ENCODE peak calls at places on chromosomes 6 and 20, in four cellular contexts. Y is nephron progenitor cell, U is dorsolateral prefrontal cortex, Q is HCT116. V is an unnamed sample.

GRCh38 chr20:61115627-61116026 is 136.4 kb upstream of the CDH4 start:
- DNase-seq in Y (no peak), U (no peak), Q (no peak), V (no peak)

GRCh38 chr6:84657486-84657885 is 106.9 kb downstream of the TBX18 start:
- DNase-seq in Y (no peak), U (no peak), Q (no peak), V (no peak)

GRCh38 chr6:82467338-82467737 is 103.7 kb downstream of the TPBG start:
- DNase-seq in Y (no peak), U (no peak), Q (no peak), V (no peak)

GRCh38 chr6:10720229-10720959 is 2.5 kb upstream of the TMEM14C start:
- DNase-seq in Y (no peak), U (peak), Q (no peak), V (peak)

GRCh38 chr20:16518068-16518783 is 55.0 kb downstream of the KIF16B start:
- DNase-seq in Y (peak), U (no peak), Q (peak), V (peak)

GRCh38 chr6:17710331-17710730 is 3.6 kb upstream of the NUP153 start:
- DNase-seq in Y (no peak), U (no peak), Q (no peak), V (no peak)

GRCh38 chr6:142884214-142885035 is 60.6 kb downstream of the HIVEP2 start:
- DNase-seq in Y (no peak), U (no peak), Q (no peak), V (no peak)

GRCh38 chr6:128208078-128208477 is 307.2 kb upstream of the THEMIS start:
- DNase-seq in Y (no peak), U (no peak), Q (no peak), V (no peak)

GRCh38 chr20:4465855-4466545 is 255.7 kb upstream of the PRND start:
- DNase-seq in Y (no peak), U (no peak), Q (no peak), V (no peak)

GRCh38 chr20:5316188-5317158 is at the start of gene PROKR2:
- DNase-seq in Y (peak), U (peak), Q (no peak), V (peak)

GRCh38 chr6:150599199-150600002 is at the start of gene PLEKHG1:
- DNase-seq in Y (peak), U (peak), Q (peak), V (peak)

GRCh38 chr6:135722679-135723078 is 128.8 kb upstream of the PDE7B start:
- DNase-seq in Y (no peak), U (no peak), Q (peak), V (peak)

GRCh38 chr6:32779036-32779435 is 15.7 kb upstream of the HLA-DQB2 start:
- DNase-seq in Y (no peak), U (no peak), Q (no peak), V (no peak)

GRCh38 chr6:98769546-98769945 is 64.8 kb upstream of the POU3F2 start:
- DNase-seq in Y (no peak), U (no peak), Q (peak), V (peak)

GRCh38 chr6:21494505-21494904 is 99.0 kb upstream of the SOX4 start:
- DNase-seq in Y (no peak), U (no peak), Q (no peak), V (no peak)

GRCh38 chr20:49207071-49207470 is 12.1 kb upstream of the DDX27 start:
- DNase-seq in Y (no peak), U (no peak), Q (no peak), V (peak)

GRCh38 chr6:157374889-157375443 is 6.0 kb upstream of the ZDHHC14 start:
- DNase-seq in Y (no peak), U (no peak), Q (peak), V (no peak)

GRCh38 chr6:40340957-40341356 is 246.2 kb downstream of the LRFN2 start:
- DNase-seq in Y (no peak), U (no peak), Q (no peak), V (no peak)

GRCh38 chr6:8080338-8081151 is 16.4 kb upstream of the BLOC1S5 start:
- DNase-seq in Y (no peak), U (no peak), Q (no peak), V (no peak)

GRCh38 chr6:35011096-35012041 is 122.3 kb downstream of the ANKS1A start:
- DNase-seq in Y (no peak), U (no peak), Q (no peak), V (peak)

GRCh38 chr6:110359554-110359953 is 1.4 kb upstream of the METTL24 start:
- DNase-seq in Y (no peak), U (no peak), Q (no peak), V (no peak)

GRCh38 chr6:134935076-134935475 is 14.8 kb downstream of the ALDH8A1 start:
- DNase-seq in Y (no peak), U (no peak), Q (no peak), V (no peak)

GRCh38 chr6:148999921-149000589 is 253.2 kb downstream of the UST start:
- DNase-seq in Y (no peak), U (no peak), Q (no peak), V (peak)

GRCh38 chr6:170113141-170113540 is 177.7 kb downstream of the DLL1 start:
- DNase-seq in Y (no peak), U (no peak), Q (no peak), V (no peak)

GRCh38 chr20:17910828-17911294 is 57.7 kb downstream of the SNX5 start:
- DNase-seq in Y (no peak), U (no peak), Q (no peak), V (peak)

GRCh38 chr20:33130553-33130952 is 37.4 kb upstream of the BPIFA2 start:
- DNase-seq in Y (no peak), U (no peak), Q (no peak), V (no peak)

GRCh38 chr6:43188426-43188825 is 6.4 kb downstream of the CUL9 start:
- DNase-seq in Y (no peak), U (no peak), Q (no peak), V (no peak)

GRCh38 chr20:34017610-34018009 is 23.9 kb downstream of the RALY start:
- DNase-seq in Y (no peak), U (no peak), Q (no peak), V (no peak)

GRCh38 chr20:20624914-20625313 is 87.5 kb downstream of the RALGAPA2 start:
- DNase-seq in Y (no peak), U (no peak), Q (no peak), V (no peak)

GRCh38 chr20:5729348-5729747 is 20.9 kb upstream of the SHLD1 start:
- DNase-seq in Y (no peak), U (no peak), Q (no peak), V (no peak)

GRCh38 chr20:59580991-59581401 is 23.3 kb upstream of the PHACTR3 start:
- DNase-seq in Y (no peak), U (peak), Q (no peak), V (no peak)

GRCh38 chr6:149701699-149702098 is 16.2 kb downstream of the LATS1 start:
- DNase-seq in Y (no peak), U (no peak), Q (no peak), V (no peak)

GRCh38 chr20:45138451-45139300 is 14.4 kb upstream of the WFDC12 start:
- DNase-seq in Y (peak), U (no peak), Q (peak), V (peak)

GRCh38 chr20:57941572-57942381 is 232.0 kb upstream of the PMEPA1 start:
- DNase-seq in Y (peak), U (no peak), Q (no peak), V (no peak)

GRCh38 chr20:3616250-3616649 is 46.9 kb downstream of the GFRA4 start:
- DNase-seq in Y (no peak), U (no peak), Q (no peak), V (no peak)

GRCh38 chr20:16671753-16672152 is 58.1 kb upstream of the SNRPB2 start:
- DNase-seq in Y (no peak), U (no peak), Q (no peak), V (no peak)

GRCh38 chr20:57883761-57884160 is 173.9 kb upstream of the PMEPA1 start:
- DNase-seq in Y (no peak), U (no peak), Q (no peak), V (no peak)

GRCh38 chr6:15663057-15663638 is 320 bp upstream of the DTNBP1 start:
- DNase-seq in Y (no peak), U (no peak), Q (peak), V (no peak)

GRCh38 chr20:15257471-15257870 is 920.1 kb upstream of the FLRT3 start:
- DNase-seq in Y (no peak), U (no peak), Q (no peak), V (no peak)
- TF ChIP-seq CTCF in Y (no peak), U (no peak), Q (no peak), V (no peak)

GRCh38 chr20:37417857-37418501 is 72.0 kb downstream of the SRC start:
- DNase-seq in Y (no peak), U (no peak), Q (no peak), V (no peak)
- TF ChIP-seq CTCF in Y (no peak), U (no peak), Q (no peak), V (no peak)

DNA sequence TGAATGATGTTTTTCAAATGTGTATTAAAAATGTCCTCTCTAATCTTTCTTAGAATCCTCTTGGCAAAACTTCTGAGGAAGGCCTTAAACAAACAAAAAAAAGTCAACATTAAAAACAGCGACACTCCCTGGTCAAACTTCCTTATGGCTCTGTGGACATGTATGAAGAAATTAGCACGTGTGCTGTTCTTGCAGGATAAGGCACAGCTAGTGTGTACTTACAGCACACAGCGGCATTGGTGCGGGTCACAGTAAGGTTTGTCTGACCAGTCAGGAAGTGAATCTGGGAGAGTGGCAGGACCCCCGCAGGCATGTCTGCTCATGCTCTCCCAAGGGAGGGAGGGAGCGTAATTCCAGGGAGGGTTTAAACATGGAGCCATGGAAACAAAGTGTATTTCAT is 38.8 kb downstream of the SLC22A1 start:
- DNase-seq in Y (no peak), U (no peak), Q (no peak), V (no peak)
- TF ChIP-seq CTCF in Y (no peak), U (no peak), Q (peak), V (no peak)

GRCh38 chr20:41248371-41249024 is 69.0 kb downstream of the ZHX3 start:
- DNase-seq in Y (no peak), U (no peak), Q (no peak), V (no peak)
- TF ChIP-seq CTCF in Y (no peak), U (no peak), Q (no peak), V (no peak)

GRCh38 chr6:88722691-88723090 is 240.7 kb downstream of the RNGTT start:
- DNase-seq in Y (no peak), U (no peak), Q (no peak), V (no peak)

GRCh38 chr6:88730602-88731001 is 232.8 kb downstream of the RNGTT start:
- DNase-seq in Y (no peak), U (no peak), Q (no peak), V (no peak)

GRCh38 chr6:88728756-88729155 is 234.7 kb downstream of the RNGTT start:
- DNase-seq in Y (no peak), U (no peak), Q (no peak), V (no peak)

DNA sequence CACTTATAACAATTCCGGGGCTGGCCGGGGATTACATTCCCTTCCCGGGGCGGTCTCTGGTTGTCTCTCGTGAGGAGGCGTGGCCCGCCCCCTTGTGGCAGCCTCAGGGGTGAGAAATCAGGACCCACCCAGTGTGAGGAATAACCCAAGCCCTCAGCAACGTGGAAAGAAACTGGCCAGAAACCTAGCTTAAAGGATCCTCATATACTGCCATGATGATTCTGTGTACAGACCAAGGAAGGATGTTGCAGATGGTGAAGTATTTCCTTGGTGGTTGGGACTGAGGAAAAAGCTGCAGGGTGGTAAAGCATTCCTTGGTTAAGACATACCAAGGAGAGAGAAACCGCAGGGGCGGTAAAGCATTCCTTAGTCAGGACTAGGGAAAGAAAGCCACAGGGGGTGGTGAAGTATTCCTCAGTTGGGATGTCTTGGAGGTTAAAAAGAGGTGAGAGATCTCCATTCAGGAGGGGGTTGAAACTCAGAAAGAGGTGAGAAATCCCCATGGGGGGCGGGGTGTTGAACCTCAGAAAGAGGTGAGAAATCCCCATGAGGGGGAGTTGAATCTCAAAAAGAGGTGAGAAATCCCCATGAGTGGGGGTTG is 238.2 kb downstream of the RNGTT start:
- DNase-seq in Y (peak), U (no peak), Q (no peak), V (peak)
- TF ChIP-seq CTCF in Y (peak), U (no peak), Q (peak), V (no peak)

DNA sequence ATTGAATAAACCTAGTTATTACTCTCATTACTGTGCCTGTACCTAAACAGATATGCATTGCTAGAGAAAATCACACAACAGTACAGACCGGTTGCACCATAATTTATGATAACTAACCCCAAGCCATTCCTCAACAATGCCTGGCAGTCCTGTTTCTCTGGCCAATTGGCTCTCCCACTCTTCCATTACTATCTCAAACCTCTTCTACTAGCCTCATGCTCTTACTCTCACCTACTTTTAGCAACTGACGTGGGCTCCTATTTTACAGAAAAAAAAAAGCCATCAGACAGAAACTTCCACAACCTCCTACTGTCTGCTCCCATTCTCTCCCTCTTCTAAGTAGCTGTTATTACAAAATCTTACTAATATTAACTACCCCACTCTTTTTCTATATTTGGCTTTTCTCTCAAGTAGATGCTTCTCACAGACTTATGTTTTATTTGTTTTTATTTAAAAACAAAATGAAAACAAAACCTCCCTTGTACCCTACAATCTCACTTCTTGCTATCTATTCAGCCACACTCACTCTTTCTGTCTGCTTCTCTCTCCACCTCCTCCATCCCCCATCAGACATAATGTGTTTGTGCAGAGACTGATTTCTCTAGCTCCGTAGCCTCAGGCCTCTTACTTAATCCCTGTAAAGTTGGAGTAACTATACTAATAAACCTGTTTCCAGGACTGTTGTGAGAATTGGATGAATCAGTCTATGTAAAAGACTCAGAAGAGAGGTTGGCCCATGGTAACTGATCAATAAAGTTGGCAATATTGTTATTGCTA is 9.1 kb downstream of the GOPC start:
- DNase-seq in Y (no peak), U (no peak), Q (no peak), V (no peak)
- TF ChIP-seq CTCF in Y (no peak), U (no peak), Q (no peak), V (no peak)

GRCh38 chr6:99822741-99823512 is 171.1 kb downstream of the MCHR2 start:
- DNase-seq in Y (peak), U (no peak), Q (peak), V (peak)
- TF ChIP-seq CTCF in Y (peak), U (peak), Q (peak), V (no peak)

GRCh38 chr20:25125636-25126035 is 43.7 kb upstream of the VSX1 start:
- DNase-seq in Y (no peak), U (no peak), Q (no peak), V (no peak)
- TF ChIP-seq CTCF in Y (no peak), U (no peak), Q (no peak), V (no peak)

GRCh38 chr6:36836091-36836770 is 3.0 kb downstream of the CPNE5 start:
- DNase-seq in Y (no peak), U (no peak), Q (no peak), V (no peak)
- TF ChIP-seq CTCF in Y (no peak), U (no peak), Q (no peak), V (no peak)